ENCODE peak calls at places on chromosomes 4 and X, in ten cellular contexts. One of them, this sample, is unnamed.
A peak's percentile ranks its signal among the peaks of the same experiment; 100 is the strongest.

GRCh38 chr4:54581807-54582206 is 76.0 kb upstream of the KIT start:
- DNase-seq in right cardiac atrium: no peak
- DNase-seq in IMR-90: no peak
- DNase-seq in hypothalamus: no peak
- DNase-seq in fibroblast of the aortic adventitia: no peak
- DNase-seq in NCI-H2029 treated with DMSO at 0.1 percent for 48 hours: peak; percentile 30
- DNase-seq in GM23338: no peak
- DNase-seq in transverse colon: no peak
- DNase-seq in lower lobe of right lung: no peak
- DNase-seq in renal cortical epithelial cell: no peak
- DNase-seq in this sample: no peak

GRCh38 chr4:139436122-139436521 is 17.8 kb upstream of the RAB33B start:
- DNase-seq in right cardiac atrium: no peak
- DNase-seq in IMR-90: no peak
- DNase-seq in hypothalamus: no peak
- DNase-seq in fibroblast of the aortic adventitia: no peak
- DNase-seq in NCI-H2029 treated with DMSO at 0.1 percent for 48 hours: no peak
- DNase-seq in GM23338: no peak
- DNase-seq in transverse colon: no peak
- DNase-seq in lower lobe of right lung: no peak
- DNase-seq in renal cortical epithelial cell: no peak
- DNase-seq in this sample: no peak

GRCh38 chr4:136457004-136457403 is 1075.3 kb downstream of the PCDH18 start:
- DNase-seq in right cardiac atrium: peak; percentile 18
- DNase-seq in IMR-90: no peak
- DNase-seq in hypothalamus: no peak
- DNase-seq in fibroblast of the aortic adventitia: no peak
- DNase-seq in NCI-H2029 treated with DMSO at 0.1 percent for 48 hours: no peak
- DNase-seq in GM23338: no peak
- DNase-seq in transverse colon: no peak
- DNase-seq in lower lobe of right lung: no peak
- DNase-seq in renal cortical epithelial cell: no peak
- DNase-seq in this sample: no peak

GRCh38 chr4:145583656-145584055 is 35.5 kb upstream of the MMAA start:
- DNase-seq in right cardiac atrium: no peak
- DNase-seq in IMR-90: no peak
- DNase-seq in hypothalamus: no peak
- DNase-seq in fibroblast of the aortic adventitia: no peak
- DNase-seq in NCI-H2029 treated with DMSO at 0.1 percent for 48 hours: no peak
- DNase-seq in GM23338: no peak
- DNase-seq in transverse colon: no peak
- DNase-seq in lower lobe of right lung: no peak
- DNase-seq in renal cortical epithelial cell: no peak
- DNase-seq in this sample: no peak

GRCh38 chr4:74059161-74059829 is 20.8 kb upstream of the CXCL3 start:
- DNase-seq in right cardiac atrium: no peak
- DNase-seq in IMR-90: no peak
- DNase-seq in hypothalamus: no peak
- DNase-seq in fibroblast of the aortic adventitia: no peak
- DNase-seq in NCI-H2029 treated with DMSO at 0.1 percent for 48 hours: no peak
- DNase-seq in GM23338: no peak
- DNase-seq in transverse colon: no peak
- DNase-seq in lower lobe of right lung: no peak
- DNase-seq in renal cortical epithelial cell: no peak
- DNase-seq in this sample: no peak

GRCh38 chr4:27176400-27176799 is 315.8 kb downstream of the STIM2 start:
- DNase-seq in right cardiac atrium: no peak
- DNase-seq in IMR-90: peak; percentile 41
- DNase-seq in hypothalamus: peak; percentile 4
- DNase-seq in fibroblast of the aortic adventitia: peak; percentile 84
- DNase-seq in NCI-H2029 treated with DMSO at 0.1 percent for 48 hours: peak; percentile 51
- DNase-seq in GM23338: peak; percentile 66
- DNase-seq in transverse colon: peak; percentile 25
- DNase-seq in lower lobe of right lung: no peak
- DNase-seq in renal cortical epithelial cell: peak; percentile 54
- DNase-seq in this sample: peak; percentile 2

GRCh38 chrX:43970528-43970927 is 2.7 kb downstream of the NDP start:
- DNase-seq in right cardiac atrium: no peak
- DNase-seq in IMR-90: peak; percentile 68
- DNase-seq in hypothalamus: no peak
- DNase-seq in fibroblast of the aortic adventitia: no peak
- DNase-seq in NCI-H2029 treated with DMSO at 0.1 percent for 48 hours: no peak
- DNase-seq in GM23338: no peak
- DNase-seq in transverse colon: no peak
- DNase-seq in lower lobe of right lung: no peak
- DNase-seq in renal cortical epithelial cell: peak; percentile 30
- DNase-seq in this sample: no peak

GRCh38 chr4:37653601-37654000 is 32.6 kb downstream of the RELL1 start:
- DNase-seq in right cardiac atrium: no peak
- DNase-seq in IMR-90: no peak
- DNase-seq in hypothalamus: no peak
- DNase-seq in fibroblast of the aortic adventitia: no peak
- DNase-seq in NCI-H2029 treated with DMSO at 0.1 percent for 48 hours: no peak
- DNase-seq in GM23338: peak; percentile 48
- DNase-seq in transverse colon: no peak
- DNase-seq in lower lobe of right lung: no peak
- DNase-seq in renal cortical epithelial cell: no peak
- DNase-seq in this sample: no peak

GRCh38 chr4:73010789-73011628 is 58.5 kb downstream of the COX18 start:
- DNase-seq in right cardiac atrium: peak; percentile 31
- DNase-seq in IMR-90: no peak
- DNase-seq in hypothalamus: no peak
- DNase-seq in fibroblast of the aortic adventitia: no peak
- DNase-seq in NCI-H2029 treated with DMSO at 0.1 percent for 48 hours: no peak
- DNase-seq in GM23338: no peak
- DNase-seq in transverse colon: no peak
- DNase-seq in lower lobe of right lung: no peak
- DNase-seq in renal cortical epithelial cell: no peak
- DNase-seq in this sample: no peak

GRCh38 chr4:57093816-57094481 is 16.2 kb downstream of the IGFBP7 start:
- DNase-seq in right cardiac atrium: peak; percentile 63
- DNase-seq in IMR-90: no peak
- DNase-seq in hypothalamus: no peak
- DNase-seq in fibroblast of the aortic adventitia: peak; percentile 49
- DNase-seq in NCI-H2029 treated with DMSO at 0.1 percent for 48 hours: no peak
- DNase-seq in GM23338: no peak
- DNase-seq in transverse colon: no peak
- DNase-seq in lower lobe of right lung: no peak
- DNase-seq in renal cortical epithelial cell: no peak
- DNase-seq in this sample: no peak

GRCh38 chr4:78584863-78585576 is 33.5 kb downstream of the ANXA3 start:
- DNase-seq in right cardiac atrium: no peak
- DNase-seq in IMR-90: peak; percentile 57
- DNase-seq in hypothalamus: no peak
- DNase-seq in fibroblast of the aortic adventitia: peak; percentile 40
- DNase-seq in NCI-H2029 treated with DMSO at 0.1 percent for 48 hours: no peak
- DNase-seq in GM23338: no peak
- DNase-seq in transverse colon: peak; percentile 11
- DNase-seq in lower lobe of right lung: no peak
- DNase-seq in renal cortical epithelial cell: no peak
- DNase-seq in this sample: no peak

GRCh38 chr4:153488006-153488718 is 22.0 kb downstream of the TMEM131L start:
- DNase-seq in right cardiac atrium: peak; percentile 72
- DNase-seq in IMR-90: peak; percentile 53
- DNase-seq in hypothalamus: no peak
- DNase-seq in fibroblast of the aortic adventitia: peak; percentile 47
- DNase-seq in NCI-H2029 treated with DMSO at 0.1 percent for 48 hours: no peak
- DNase-seq in GM23338: no peak
- DNase-seq in transverse colon: peak; percentile 37
- DNase-seq in lower lobe of right lung: no peak
- DNase-seq in renal cortical epithelial cell: no peak
- DNase-seq in this sample: no peak

GRCh38 chrX:45771560-45772340 is 571.1 kb upstream of the DIPK2B start:
- DNase-seq in right cardiac atrium: no peak
- DNase-seq in IMR-90: peak; percentile 80
- DNase-seq in hypothalamus: no peak
- DNase-seq in fibroblast of the aortic adventitia: peak; percentile 63
- DNase-seq in NCI-H2029 treated with DMSO at 0.1 percent for 48 hours: no peak
- DNase-seq in GM23338: no peak
- DNase-seq in transverse colon: peak; percentile 56
- DNase-seq in lower lobe of right lung: peak; percentile 59
- DNase-seq in renal cortical epithelial cell: no peak
- DNase-seq in this sample: no peak

GRCh38 chrX:142251665-142252064 is 46.6 kb upstream of the MAGEC2 start:
- DNase-seq in right cardiac atrium: no peak
- DNase-seq in IMR-90: no peak
- DNase-seq in hypothalamus: no peak
- DNase-seq in fibroblast of the aortic adventitia: no peak
- DNase-seq in NCI-H2029 treated with DMSO at 0.1 percent for 48 hours: no peak
- DNase-seq in GM23338: no peak
- DNase-seq in transverse colon: no peak
- DNase-seq in lower lobe of right lung: no peak
- DNase-seq in renal cortical epithelial cell: no peak
- DNase-seq in this sample: no peak

This sample was measured in anterior cingulate cortex.